ENCODE peak calls at places on chromosome 5, in four cellular contexts. K is stimulated activated naive CD8-positive, alpha-beta T cell treated with anti-CD3 and anti-CD28 coated beads, Interleukin-15, Interleukin-2, amounts not matched to agents 100 U/mL and 50 U/mL, for 24 hours; G is NCI-H345; M is cardiac muscle cell. A is an unnamed sample.

GRCh38 chr5:75265731-75266130 is 29.1 kb upstream of the ANKRD31 start:
- DNase-seq in K (no peak), M (peak), G (peak), A (no peak)

GRCh38 chr5:105740242-105740641 is 1930.5 kb downstream of the EFNA5 start:
- DNase-seq in M (no peak), G (no peak), K (no peak), A (no peak)

GRCh38 chr5:111641533-111642230 is 115.3 kb downstream of the NREP start:
- DNase-seq in G (no peak), M (no peak), K (no peak), A (no peak)

GRCh38 chr5:126852104-126852531 is 75.2 kb downstream of the LMNB1 start:
- DNase-seq in M (no peak), K (no peak), G (no peak), A (no peak)

GRCh38 chr5:112012112-112012511 is 255.1 kb upstream of the NREP start:
- DNase-seq in K (no peak), M (no peak), G (no peak), A (no peak)

GRCh38 chr5:111266491-111266890 is 42.3 kb downstream of the CAMK4 start:
- DNase-seq in G (no peak), M (no peak), K (no peak), A (no peak)

GRCh38 chr5:125326114-125326513 is 579.7 kb upstream of the ZNF608 start:
- DNase-seq in M (peak), K (no peak), G (peak), A (peak)

GRCh38 chr5:12477556-12477955 is 573.3 kb upstream of the CTNND2 start:
- DNase-seq in G (no peak), K (no peak), M (no peak), A (no peak)

GRCh38 chr5:143515829-143516228 is 112.3 kb upstream of the NR3C1 start:
- DNase-seq in G (no peak), K (no peak), M (no peak), A (no peak)

GRCh38 chr5:159198063-159199036 is 11.0 kb downstream of the RNF145 start:
- DNase-seq in K (no peak), G (no peak), M (no peak), A (no peak)

A was measured in DMS79.